ENCODE peak calls at places on chromosomes 7 and 10, in five cellular contexts. One of them, this sample, is unnamed.

GRCh38 chr10:23079700-23080099 is 15.7 kb upstream of the MSRB2 start:
- DNase-seq in adrenal gland: no peak
- DNase-seq in activated CD8-positive, alpha-beta memory T cell treated with anti-CD3 and anti-CD28 coated beads for 24 hours: no peak
- DNase-seq in substantia nigra: no peak
- DNase-seq in mesenteric fat pad: no peak
- DNase-seq in this sample: no peak

GRCh38 chr7:116258734-116259133 is 48.4 kb downstream of the TES start:
- DNase-seq in adrenal gland: peak
- DNase-seq in activated CD8-positive, alpha-beta memory T cell treated with anti-CD3 and anti-CD28 coated beads for 24 hours: no peak
- DNase-seq in substantia nigra: peak
- DNase-seq in mesenteric fat pad: no peak
- DNase-seq in this sample: peak

GRCh38 chr7:124032369-124033092 is at the start of gene TMEM229A:
- DNase-seq in adrenal gland: peak
- DNase-seq in activated CD8-positive, alpha-beta memory T cell treated with anti-CD3 and anti-CD28 coated beads for 24 hours: peak
- DNase-seq in substantia nigra: peak
- DNase-seq in mesenteric fat pad: no peak
- DNase-seq in this sample: no peak

GRCh38 chr10:21263266-21263803 is 262.1 kb downstream of the SKIDA1 start:
- DNase-seq in adrenal gland: no peak
- DNase-seq in activated CD8-positive, alpha-beta memory T cell treated with anti-CD3 and anti-CD28 coated beads for 24 hours: no peak
- DNase-seq in substantia nigra: no peak
- DNase-seq in mesenteric fat pad: no peak
- DNase-seq in this sample: no peak

GRCh38 chr7:150949564-150949963 is 28.6 kb downstream of the KCNH2 start:
- DNase-seq in adrenal gland: peak
- DNase-seq in activated CD8-positive, alpha-beta memory T cell treated with anti-CD3 and anti-CD28 coated beads for 24 hours: no peak
- DNase-seq in substantia nigra: no peak
- DNase-seq in mesenteric fat pad: peak
- DNase-seq in this sample: no peak

GRCh38 chr10:101066146-101066889 is 4.5 kb downstream of the KAZALD1 start:
- DNase-seq in adrenal gland: peak
- DNase-seq in activated CD8-positive, alpha-beta memory T cell treated with anti-CD3 and anti-CD28 coated beads for 24 hours: peak
- DNase-seq in substantia nigra: peak
- DNase-seq in mesenteric fat pad: no peak
- DNase-seq in this sample: peak

GRCh38 chr7:77657427-77658331 is 38.6 kb upstream of the RSBN1L start:
- DNase-seq in adrenal gland: no peak
- DNase-seq in activated CD8-positive, alpha-beta memory T cell treated with anti-CD3 and anti-CD28 coated beads for 24 hours: no peak
- DNase-seq in substantia nigra: no peak
- DNase-seq in mesenteric fat pad: no peak
- DNase-seq in this sample: peak

GRCh38 chr7:68571286-68571685 is 1027.0 kb upstream of the AUTS2 start:
- DNase-seq in adrenal gland: no peak
- DNase-seq in activated CD8-positive, alpha-beta memory T cell treated with anti-CD3 and anti-CD28 coated beads for 24 hours: no peak
- DNase-seq in substantia nigra: no peak
- DNase-seq in mesenteric fat pad: no peak
- DNase-seq in this sample: no peak

GRCh38 chr10:22427890-22428571 is 82.7 kb downstream of the SPAG6 start:
- DNase-seq in adrenal gland: peak
- DNase-seq in activated CD8-positive, alpha-beta memory T cell treated with anti-CD3 and anti-CD28 coated beads for 24 hours: no peak
- DNase-seq in substantia nigra: no peak
- DNase-seq in mesenteric fat pad: no peak
- DNase-seq in this sample: no peak

GRCh38 chr7:69780377-69780776 is 182.1 kb downstream of the AUTS2 start:
- DNase-seq in adrenal gland: no peak
- DNase-seq in activated CD8-positive, alpha-beta memory T cell treated with anti-CD3 and anti-CD28 coated beads for 24 hours: no peak
- DNase-seq in substantia nigra: no peak
- DNase-seq in mesenteric fat pad: no peak
- DNase-seq in this sample: no peak

GRCh38 chr7:157404845-157405481 is 68.2 kb downstream of the DNAJB6 start:
- DNase-seq in adrenal gland: peak
- DNase-seq in activated CD8-positive, alpha-beta memory T cell treated with anti-CD3 and anti-CD28 coated beads for 24 hours: no peak
- DNase-seq in substantia nigra: no peak
- DNase-seq in mesenteric fat pad: peak
- DNase-seq in this sample: no peak

GRCh38 chr7:953547-954327 is 743 bp downstream of the ADAP1 start:
- DNase-seq in adrenal gland: peak
- DNase-seq in activated CD8-positive, alpha-beta memory T cell treated with anti-CD3 and anti-CD28 coated beads for 24 hours: peak
- DNase-seq in substantia nigra: peak
- DNase-seq in mesenteric fat pad: no peak
- DNase-seq in this sample: peak

GRCh38 chr10:11210211-11210922 is 192.7 kb downstream of the CELF2 start:
- DNase-seq in adrenal gland: peak
- DNase-seq in activated CD8-positive, alpha-beta memory T cell treated with anti-CD3 and anti-CD28 coated beads for 24 hours: no peak
- DNase-seq in substantia nigra: no peak
- DNase-seq in mesenteric fat pad: no peak
- DNase-seq in this sample: no peak

GRCh38 chr7:155009570-155010157 is 6.7 kb upstream of the PAXIP1 start:
- DNase-seq in adrenal gland: no peak
- DNase-seq in activated CD8-positive, alpha-beta memory T cell treated with anti-CD3 and anti-CD28 coated beads for 24 hours: no peak
- DNase-seq in substantia nigra: no peak
- DNase-seq in mesenteric fat pad: no peak
- DNase-seq in this sample: peak

GRCh38 chr10:132876967-132877366 is 65.4 kb downstream of the CFAP46 start:
- DNase-seq in adrenal gland: no peak
- DNase-seq in activated CD8-positive, alpha-beta memory T cell treated with anti-CD3 and anti-CD28 coated beads for 24 hours: peak
- DNase-seq in substantia nigra: no peak
- DNase-seq in mesenteric fat pad: peak
- DNase-seq in this sample: no peak

GRCh38 chr7:44152971-44153947 is 12.1 kb upstream of the MYL7 start:
- DNase-seq in adrenal gland: peak
- DNase-seq in activated CD8-positive, alpha-beta memory T cell treated with anti-CD3 and anti-CD28 coated beads for 24 hours: no peak
- DNase-seq in substantia nigra: no peak
- DNase-seq in mesenteric fat pad: peak
- DNase-seq in this sample: no peak

GRCh38 chr7:44145969-44146897 is 5.1 kb upstream of the MYL7 start:
- DNase-seq in adrenal gland: peak
- DNase-seq in activated CD8-positive, alpha-beta memory T cell treated with anti-CD3 and anti-CD28 coated beads for 24 hours: no peak
- DNase-seq in substantia nigra: peak
- DNase-seq in mesenteric fat pad: peak
- DNase-seq in this sample: peak

GRCh38 chr7:81294897-81295515 is 376.2 kb upstream of the SEMA3C start:
- DNase-seq in adrenal gland: no peak
- DNase-seq in activated CD8-positive, alpha-beta memory T cell treated with anti-CD3 and anti-CD28 coated beads for 24 hours: no peak
- DNase-seq in substantia nigra: no peak
- DNase-seq in mesenteric fat pad: no peak
- DNase-seq in this sample: no peak

GRCh38 chr7:1659696-1660095 is 10.4 kb upstream of the ELFN1 start:
- DNase-seq in adrenal gland: no peak
- DNase-seq in activated CD8-positive, alpha-beta memory T cell treated with anti-CD3 and anti-CD28 coated beads for 24 hours: no peak
- DNase-seq in substantia nigra: no peak
- DNase-seq in mesenteric fat pad: no peak
- DNase-seq in this sample: no peak

GRCh38 chr7:45576249-45576929 is 2.2 kb downstream of the ADCY1 start:
- DNase-seq in adrenal gland: no peak
- DNase-seq in activated CD8-positive, alpha-beta memory T cell treated with anti-CD3 and anti-CD28 coated beads for 24 hours: no peak
- DNase-seq in substantia nigra: no peak
- DNase-seq in mesenteric fat pad: peak
- DNase-seq in this sample: no peak

GRCh38 chr10:114703377-114704125 is 45.5 kb upstream of the ABLIM1 start:
- DNase-seq in adrenal gland: no peak
- DNase-seq in activated CD8-positive, alpha-beta memory T cell treated with anti-CD3 and anti-CD28 coated beads for 24 hours: no peak
- DNase-seq in substantia nigra: no peak
- DNase-seq in mesenteric fat pad: no peak
- DNase-seq in this sample: peak

GRCh38 chr7:66301737-66302136 is 96.6 kb downstream of the TPST1 start:
- DNase-seq in adrenal gland: no peak
- DNase-seq in activated CD8-positive, alpha-beta memory T cell treated with anti-CD3 and anti-CD28 coated beads for 24 hours: no peak
- DNase-seq in substantia nigra: no peak
- DNase-seq in mesenteric fat pad: no peak
- DNase-seq in this sample: no peak

GRCh38 chr7:68748934-68749695 is 849.2 kb upstream of the AUTS2 start:
- DNase-seq in adrenal gland: no peak
- DNase-seq in activated CD8-positive, alpha-beta memory T cell treated with anti-CD3 and anti-CD28 coated beads for 24 hours: no peak
- DNase-seq in substantia nigra: no peak
- DNase-seq in mesenteric fat pad: no peak
- DNase-seq in this sample: no peak

GRCh38 chr10:117462424-117462792 is 80.1 kb upstream of the EMX2 start:
- DNase-seq in adrenal gland: no peak
- DNase-seq in activated CD8-positive, alpha-beta memory T cell treated with anti-CD3 and anti-CD28 coated beads for 24 hours: no peak
- DNase-seq in substantia nigra: no peak
- DNase-seq in mesenteric fat pad: no peak
- DNase-seq in this sample: no peak

GRCh38 chr7:31553636-31554035 is 39.7 kb downstream of the ITPRID1 start:
- DNase-seq in adrenal gland: no peak
- DNase-seq in activated CD8-positive, alpha-beta memory T cell treated with anti-CD3 and anti-CD28 coated beads for 24 hours: no peak
- DNase-seq in substantia nigra: no peak
- DNase-seq in mesenteric fat pad: no peak
- DNase-seq in this sample: no peak

GRCh38 chr10:104767745-104768144 is 126.7 kb downstream of the SORCS3 start:
- DNase-seq in adrenal gland: no peak
- DNase-seq in activated CD8-positive, alpha-beta memory T cell treated with anti-CD3 and anti-CD28 coated beads for 24 hours: no peak
- DNase-seq in substantia nigra: no peak
- DNase-seq in mesenteric fat pad: no peak
- DNase-seq in this sample: no peak

GRCh38 chr7:145478551-145478950 is 638.0 kb upstream of the CNTNAP2 start:
- DNase-seq in adrenal gland: no peak
- DNase-seq in activated CD8-positive, alpha-beta memory T cell treated with anti-CD3 and anti-CD28 coated beads for 24 hours: no peak
- DNase-seq in substantia nigra: no peak
- DNase-seq in mesenteric fat pad: no peak
- DNase-seq in this sample: no peak

This sample was measured in naive B cell.